ENCODE peak calls at places on chromosome 7, in five cellular contexts. One of them, this sample, is unnamed.

GRCh38 chr7:156499247-156499881 is 141.2 kb upstream of the RNF32 start:
- ATAC-seq in A549: no peak
- ATAC-seq in left lung: no peak
- ATAC-seq in stimulated activated naive B cell treated with anti-CD40 and anti-IgM and Interleukin-4, amounts not matched to agents 10 μg/mL and 1 μg/mL and 100 μg/mL, for 72 hours: peak
- ATAC-seq in left ventricle myocardium superior: no peak
- ATAC-seq in this sample: no peak

GRCh38 chr7:11570922-11571550 is 261.0 kb downstream of the THSD7A start:
- ATAC-seq in A549: peak
- ATAC-seq in left lung: no peak
- ATAC-seq in stimulated activated naive B cell treated with anti-CD40 and anti-IgM and Interleukin-4, amounts not matched to agents 10 μg/mL and 1 μg/mL and 100 μg/mL, for 72 hours: no peak
- ATAC-seq in left ventricle myocardium superior: no peak
- ATAC-seq in this sample: no peak

GRCh38 chr7:148722340-148723165 is 23.9 kb downstream of the CUL1 start:
- ATAC-seq in A549: no peak
- ATAC-seq in left lung: peak
- ATAC-seq in stimulated activated naive B cell treated with anti-CD40 and anti-IgM and Interleukin-4, amounts not matched to agents 10 μg/mL and 1 μg/mL and 100 μg/mL, for 72 hours: no peak
- ATAC-seq in left ventricle myocardium superior: peak
- ATAC-seq in this sample: no peak

GRCh38 chr7:44460325-44460724 is 30.1 kb downstream of the NUDCD3 start:
- ATAC-seq in A549: no peak
- ATAC-seq in left lung: peak
- ATAC-seq in stimulated activated naive B cell treated with anti-CD40 and anti-IgM and Interleukin-4, amounts not matched to agents 10 μg/mL and 1 μg/mL and 100 μg/mL, for 72 hours: peak
- ATAC-seq in left ventricle myocardium superior: no peak
- ATAC-seq in this sample: peak

GRCh38 chr7:106246941-106247826 is 37.6 kb downstream of the NAMPT start:
- ATAC-seq in A549: peak
- ATAC-seq in left lung: no peak
- ATAC-seq in stimulated activated naive B cell treated with anti-CD40 and anti-IgM and Interleukin-4, amounts not matched to agents 10 μg/mL and 1 μg/mL and 100 μg/mL, for 72 hours: no peak
- ATAC-seq in left ventricle myocardium superior: no peak
- ATAC-seq in this sample: peak

GRCh38 chr7:44961844-44962482 is 16.9 kb downstream of the MYO1G start:
- ATAC-seq in A549: peak
- ATAC-seq in left lung: peak
- ATAC-seq in stimulated activated naive B cell treated with anti-CD40 and anti-IgM and Interleukin-4, amounts not matched to agents 10 μg/mL and 1 μg/mL and 100 μg/mL, for 72 hours: no peak
- ATAC-seq in left ventricle myocardium superior: peak
- ATAC-seq in this sample: peak

GRCh38 chr7:55508301-55509011 is 63.8 kb downstream of the VOPP1 start:
- ATAC-seq in A549: no peak
- ATAC-seq in left lung: no peak
- ATAC-seq in stimulated activated naive B cell treated with anti-CD40 and anti-IgM and Interleukin-4, amounts not matched to agents 10 μg/mL and 1 μg/mL and 100 μg/mL, for 72 hours: peak
- ATAC-seq in left ventricle myocardium superior: no peak
- ATAC-seq in this sample: no peak

GRCh38 chr7:131449373-131449902 is 107.0 kb downstream of the PODXL start:
- ATAC-seq in A549: no peak
- ATAC-seq in left lung: no peak
- ATAC-seq in stimulated activated naive B cell treated with anti-CD40 and anti-IgM and Interleukin-4, amounts not matched to agents 10 μg/mL and 1 μg/mL and 100 μg/mL, for 72 hours: no peak
- ATAC-seq in left ventricle myocardium superior: no peak
- ATAC-seq in this sample: no peak

GRCh38 chr7:151086802-151087246 is 549 bp downstream of the AGAP3 start:
- ATAC-seq in A549: peak
- ATAC-seq in left lung: no peak
- ATAC-seq in stimulated activated naive B cell treated with anti-CD40 and anti-IgM and Interleukin-4, amounts not matched to agents 10 μg/mL and 1 μg/mL and 100 μg/mL, for 72 hours: no peak
- ATAC-seq in left ventricle myocardium superior: no peak
- ATAC-seq in this sample: no peak

GRCh38 chr7:27423290-27423689 is 180.7 kb downstream of the EVX1 start:
- ATAC-seq in A549: no peak
- ATAC-seq in left lung: no peak
- ATAC-seq in stimulated activated naive B cell treated with anti-CD40 and anti-IgM and Interleukin-4, amounts not matched to agents 10 μg/mL and 1 μg/mL and 100 μg/mL, for 72 hours: no peak
- ATAC-seq in left ventricle myocardium superior: no peak
- ATAC-seq in this sample: peak

GRCh38 chr7:28984631-28985030 is 26.5 kb upstream of the TRIL start:
- ATAC-seq in A549: no peak
- ATAC-seq in left lung: peak
- ATAC-seq in stimulated activated naive B cell treated with anti-CD40 and anti-IgM and Interleukin-4, amounts not matched to agents 10 μg/mL and 1 μg/mL and 100 μg/mL, for 72 hours: no peak
- ATAC-seq in left ventricle myocardium superior: peak
- ATAC-seq in this sample: peak

GRCh38 chr7:82373890-82374289 is 69.7 kb downstream of the CACNA2D1 start:
- ATAC-seq in A549: no peak
- ATAC-seq in left lung: no peak
- ATAC-seq in stimulated activated naive B cell treated with anti-CD40 and anti-IgM and Interleukin-4, amounts not matched to agents 10 μg/mL and 1 μg/mL and 100 μg/mL, for 72 hours: no peak
- ATAC-seq in left ventricle myocardium superior: peak
- ATAC-seq in this sample: peak

GRCh38 chr7:25564980-25565379 is 336.7 kb upstream of the NPVF start:
- ATAC-seq in A549: no peak
- ATAC-seq in left lung: no peak
- ATAC-seq in stimulated activated naive B cell treated with anti-CD40 and anti-IgM and Interleukin-4, amounts not matched to agents 10 μg/mL and 1 μg/mL and 100 μg/mL, for 72 hours: no peak
- ATAC-seq in left ventricle myocardium superior: no peak
- ATAC-seq in this sample: no peak

GRCh38 chr7:69219381-69219780 is 378.9 kb upstream of the AUTS2 start:
- ATAC-seq in A549: no peak
- ATAC-seq in left lung: no peak
- ATAC-seq in stimulated activated naive B cell treated with anti-CD40 and anti-IgM and Interleukin-4, amounts not matched to agents 10 μg/mL and 1 μg/mL and 100 μg/mL, for 72 hours: no peak
- ATAC-seq in left ventricle myocardium superior: no peak
- ATAC-seq in this sample: no peak

GRCh38 chr7:156032973-156033372 is 220.7 kb upstream of the SHH start:
- ATAC-seq in A549: no peak
- ATAC-seq in left lung: no peak
- ATAC-seq in stimulated activated naive B cell treated with anti-CD40 and anti-IgM and Interleukin-4, amounts not matched to agents 10 μg/mL and 1 μg/mL and 100 μg/mL, for 72 hours: no peak
- ATAC-seq in left ventricle myocardium superior: no peak
- ATAC-seq in this sample: no peak

GRCh38 chr7:13835442-13835841 is 154.0 kb downstream of the ETV1 start:
- ATAC-seq in A549: no peak
- ATAC-seq in left lung: no peak
- ATAC-seq in stimulated activated naive B cell treated with anti-CD40 and anti-IgM and Interleukin-4, amounts not matched to agents 10 μg/mL and 1 μg/mL and 100 μg/mL, for 72 hours: no peak
- ATAC-seq in left ventricle myocardium superior: no peak
- ATAC-seq in this sample: no peak